ENCODE peak calls at places on chromosomes 13 and 19, in seven cellular contexts. A is CD14-positive monocyte, L is tibial artery, C is nephron progenitor cell, N is type B pancreatic cell, G is fibroblast of pulmonary artery, F is astrocyte of the cerebellum. Q is an unnamed sample.

GRCh38 chr19:13260883-13261653 is 110.9 kb downstream of the IER2 start:
- DNase-seq in C (no peak), A (peak), G (peak), N (no peak), F (peak), L (no peak), Q (no peak)

GRCh38 chr19:35712529-35712909 is 5.3 kb upstream of the KMT2B start:
- DNase-seq in F (no peak), A (no peak), C (no peak), L (no peak), N (no peak), G (no peak), Q (no peak)

GRCh38 chr13:93227906-93228801 is 1.5 kb downstream of the GPC6 start:
- DNase-seq in G (peak), C (peak), A (no peak), F (peak), N (peak), L (peak), Q (no peak)

GRCh38 chr19:34967551-34967950 is 3.5 kb upstream of the ZNF792 start:
- DNase-seq in A (no peak), L (no peak), N (peak), F (no peak), C (no peak), G (no peak), Q (no peak)

GRCh38 chr19:29379257-29379986 is 146.4 kb upstream of the VSTM2B start:
- DNase-seq in C (no peak), N (peak), A (no peak), G (no peak), L (no peak), F (no peak), Q (no peak)

GRCh38 chr13:48222358-48223015 is 10.5 kb upstream of the ITM2B start:
- DNase-seq in G (peak), C (no peak), F (no peak), N (no peak), A (peak), L (peak), Q (no peak)

GRCh38 chr13:44414771-44415170 is 41.1 kb downstream of the SERP2 start:
- DNase-seq in A (no peak), G (no peak), F (no peak), C (no peak), L (no peak), N (no peak), Q (no peak)

GRCh38 chr13:69324109-69324886 is 783.3 kb upstream of the ATXN8OS start:
- DNase-seq in A (no peak), N (no peak), F (no peak), G (peak), L (no peak), C (no peak), Q (no peak)

GRCh38 chr19:8831832-8832131 is 322 bp downstream of the ZNF558 start:
- DNase-seq in F (no peak), C (no peak), N (no peak), G (no peak), L (no peak), A (no peak), Q (no peak)

GRCh38 chr13:39385621-39386231 is 217.3 kb downstream of the LHFPL6 start:
- DNase-seq in C (no peak), F (peak), A (no peak), N (no peak), G (peak), L (no peak), Q (no peak)

GRCh38 chr13:103497404-103497803 is 431.2 kb upstream of the SLC10A2 start:
- DNase-seq in A (no peak), N (no peak), L (no peak), G (no peak), C (no peak), F (no peak), Q (no peak)

DNA sequence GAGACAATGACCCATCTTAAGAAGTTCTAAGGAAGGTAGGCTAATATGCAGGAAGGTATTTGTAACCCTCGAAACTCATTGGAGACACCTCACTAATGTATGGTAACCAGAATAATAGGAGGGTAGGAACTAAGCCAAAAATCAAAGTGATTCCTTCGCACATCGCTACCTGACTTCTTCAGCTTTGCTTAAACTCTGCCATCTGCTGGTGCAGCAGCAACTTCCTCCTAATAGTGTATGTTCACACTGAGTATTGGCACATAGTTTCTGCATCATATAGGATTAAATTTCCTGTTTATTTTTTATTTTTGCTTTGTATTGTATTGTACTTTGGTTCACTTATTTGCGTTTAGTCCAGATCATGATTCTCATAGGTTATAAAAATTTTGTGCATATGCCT is 676.2 kb downstream of the GPC5 start:
- DNase-seq in L (no peak), C (no peak), A (no peak), F (no peak), N (no peak), G (peak), Q (no peak)
- TF ChIP-seq CTCF in L (no peak), C (peak), A (no peak), F (peak), N (peak), G (peak), Q (no peak)

DNA sequence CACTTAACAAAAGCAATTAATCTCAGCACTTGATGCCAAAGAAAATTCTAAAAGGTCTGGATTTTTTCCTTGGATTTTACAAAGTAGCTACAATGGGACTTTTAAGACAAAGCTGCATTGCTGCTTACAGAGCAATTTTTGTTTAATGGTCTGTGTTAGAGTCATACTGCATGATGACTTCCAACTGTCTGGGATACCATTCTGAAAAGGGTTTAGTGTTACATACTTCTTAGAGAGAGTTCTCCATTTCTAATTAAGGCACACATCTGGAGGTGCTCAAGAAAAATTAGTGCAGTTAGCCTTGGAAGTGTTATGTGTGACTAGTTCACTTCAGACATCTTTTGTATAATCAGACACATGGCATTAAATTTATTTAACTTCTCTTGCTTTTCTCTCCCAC is 35.0 kb downstream of the USPL1 start:
- DNase-seq in N (no peak), G (no peak), L (no peak), F (no peak), C (no peak), A (no peak), Q (no peak)
- TF ChIP-seq CTCF in N (no peak), G (no peak), L (no peak), F (no peak), C (no peak), A (no peak), Q (no peak)

GRCh38 chr13:32984857-32985626 is 31.2 kb upstream of the KL start:
- DNase-seq in A (no peak), C (no peak), N (no peak), F (no peak), G (no peak), L (no peak), Q (no peak)

GRCh38 chr13:32988588-32989256 is 27.5 kb upstream of the KL start:
- DNase-seq in G (no peak), L (no peak), F (no peak), N (no peak), A (no peak), C (no peak), Q (no peak)

GRCh38 chr13:32989331-32989730 is 26.9 kb upstream of the KL start:
- DNase-seq in N (no peak), G (no peak), C (no peak), L (no peak), A (no peak), F (no peak), Q (no peak)

GRCh38 chr13:32987462-32987861 is 28.8 kb upstream of the KL start:
- DNase-seq in N (no peak), G (no peak), A (no peak), L (no peak), C (no peak), F (no peak), Q (no peak)

DNA sequence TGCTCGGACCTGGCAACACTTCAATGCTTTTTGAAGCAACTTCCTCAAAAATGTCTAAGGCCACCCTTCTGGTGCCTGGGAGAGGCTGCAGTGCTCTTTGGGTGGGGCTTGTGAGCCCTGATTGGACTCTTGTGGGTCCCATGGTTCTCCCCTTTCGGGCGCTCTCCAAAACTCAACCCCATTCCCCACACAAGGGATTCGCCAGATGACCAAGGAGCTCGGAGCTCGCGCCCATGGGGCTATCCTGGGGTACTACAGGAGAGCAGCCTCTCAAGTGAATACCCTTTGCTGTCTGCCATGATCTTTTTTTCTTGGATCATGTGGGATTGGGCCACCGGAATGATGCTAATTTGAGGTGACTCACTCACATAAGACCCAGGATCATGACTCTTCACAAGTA is 29.7 kb upstream of the KL start:
- DNase-seq in G (no peak), A (no peak), L (peak), C (no peak), N (no peak), F (no peak), Q (no peak)
- TF ChIP-seq CTCF in G (no peak), A (no peak), L (no peak), C (no peak), N (no peak), F (no peak), Q (no peak)

DNA sequence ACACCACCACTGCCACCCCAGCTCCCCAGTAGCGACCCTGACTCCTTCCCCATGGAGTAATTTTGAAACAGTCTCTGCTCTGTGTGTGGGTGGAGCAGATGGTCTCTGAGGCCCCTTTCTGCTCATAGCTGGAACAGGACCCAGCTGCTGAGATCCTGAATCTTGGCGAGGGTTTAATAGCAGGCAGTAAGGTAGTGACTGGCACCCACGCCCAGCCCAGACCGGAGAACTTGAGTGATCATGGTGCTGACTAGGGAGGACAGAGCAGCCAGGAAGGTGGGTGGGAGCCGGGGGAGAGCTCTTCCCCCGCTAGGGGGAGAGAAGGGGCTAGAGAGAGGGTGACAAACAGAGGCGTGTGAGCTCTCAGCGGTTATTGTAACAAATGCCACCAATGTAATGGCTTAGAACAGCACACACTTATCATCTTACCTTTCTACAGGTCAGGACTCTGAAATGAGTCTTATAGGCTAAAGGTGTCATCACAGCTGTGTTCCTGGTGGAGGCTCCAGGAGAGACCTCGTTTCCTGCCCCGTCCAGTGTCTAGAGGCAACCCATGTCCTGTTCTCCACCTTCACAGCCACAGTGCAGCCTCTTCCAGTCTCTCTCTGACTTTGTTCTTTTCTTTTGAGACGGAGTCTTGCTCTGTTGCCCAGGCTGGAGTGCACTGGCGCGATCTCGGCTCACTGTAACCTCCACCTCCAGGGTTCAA is 7.2 kb upstream of the ACER1 start:
- DNase-seq in A (no peak), C (no peak), F (no peak), L (no peak), N (no peak), G (no peak), Q (no peak)
- TF ChIP-seq CTCF in A (no peak), C (peak), F (no peak), L (no peak), N (no peak), G (no peak), Q (no peak)

GRCh38 chr13:25494708-25495411 is 123.1 kb downstream of the ATP8A2 start:
- DNase-seq in A (no peak), N (no peak), L (no peak), C (no peak), F (no peak), G (no peak), Q (no peak)
- TF ChIP-seq CTCF in A (no peak), N (no peak), L (no peak), C (no peak), F (no peak), G (no peak), Q (no peak)

GRCh38 chr19:40190891-40191835 is at the start of gene MAP3K10:
- DNase-seq in C (peak), A (no peak), N (peak), F (no peak), L (peak), G (peak), Q (peak)

GRCh38 chr19:40193587-40193849 is 2.3 kb downstream of the MAP3K10 start:
- DNase-seq in N (no peak), F (no peak), A (no peak), C (no peak), L (no peak), G (peak), Q (no peak)

GRCh38 chr19:40192758-40193586 is 1.7 kb downstream of the MAP3K10 start:
- DNase-seq in C (no peak), G (no peak), N (no peak), A (no peak), L (no peak), F (no peak), Q (no peak)

DNA sequence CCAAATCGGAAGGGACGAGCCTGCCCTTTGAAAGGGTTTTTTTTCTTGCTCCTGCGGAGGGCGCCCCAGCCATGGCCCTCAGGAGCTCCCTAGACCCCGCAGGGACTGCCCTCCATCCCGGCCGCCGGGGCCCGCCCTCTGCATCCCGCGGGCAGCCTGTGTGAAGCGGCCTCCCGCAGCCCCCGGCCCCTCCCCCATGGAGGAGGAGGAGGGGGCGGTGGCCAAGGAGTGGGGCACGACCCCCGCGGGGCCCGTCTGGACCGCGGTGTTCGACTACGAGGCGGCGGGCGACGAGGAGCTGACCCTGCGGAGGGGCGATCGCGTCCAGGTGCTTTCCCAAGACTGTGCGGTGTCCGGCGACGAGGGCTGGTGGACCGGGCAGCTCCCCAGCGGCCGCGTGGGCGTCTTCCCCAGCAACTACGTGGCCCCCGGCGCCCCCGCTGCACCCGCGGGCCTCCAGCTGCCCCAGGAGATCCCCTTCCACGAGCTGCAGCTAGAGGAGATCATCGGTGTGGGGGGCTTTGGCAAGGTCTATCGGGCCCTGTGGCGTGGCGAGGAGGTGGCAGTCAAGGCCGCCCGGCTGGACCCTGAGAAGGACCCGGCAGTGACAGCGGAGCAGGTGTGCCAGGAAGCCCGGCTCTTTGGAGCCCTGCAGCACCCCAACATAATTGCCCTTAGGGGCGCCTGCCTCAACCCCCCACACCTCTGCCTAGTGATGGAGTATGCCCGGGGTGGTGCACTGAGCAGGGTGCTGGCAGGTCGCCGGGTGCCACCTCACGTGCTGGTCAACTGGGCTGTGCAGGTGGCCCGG is 815 bp downstream of the MAP3K10 start:
- DNase-seq in A (no peak), F (no peak), N (no peak), C (peak), G (peak), L (no peak), Q (no peak)
- TF ChIP-seq CTCF in A (no peak), F (no peak), N (no peak), C (no peak), G (no peak), L (no peak), Q (no peak)

DNA sequence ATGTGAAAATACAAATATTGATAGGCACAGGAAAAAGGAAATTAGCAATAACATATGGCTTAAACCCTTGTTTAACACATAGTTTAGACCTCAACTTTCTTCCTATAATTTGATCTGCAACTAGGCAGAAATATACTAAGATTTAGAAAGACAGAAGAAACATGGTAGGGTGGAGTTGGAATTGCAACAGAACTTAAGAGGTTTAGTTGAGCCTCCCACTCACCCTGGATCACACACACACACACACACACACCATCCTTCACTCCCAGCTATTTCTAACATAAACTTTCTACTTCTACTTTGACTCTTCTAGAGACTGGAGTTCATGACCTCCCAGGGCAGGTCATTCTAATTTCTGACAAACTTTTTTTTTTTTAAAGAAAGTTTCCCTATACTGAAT is 47.4 kb downstream of the FLT3 start:
- DNase-seq in L (no peak), G (no peak), C (no peak), F (no peak), N (no peak), A (no peak), Q (no peak)
- TF ChIP-seq CTCF in L (no peak), G (no peak), C (no peak), F (no peak), N (no peak), A (no peak), Q (no peak)

Q was measured in omental fat pad.